ENCODE peak calls at places on chromosomes 3 and 15, in seven cellular contexts. U is CD8-positive, alpha-beta T cell; Q is OCI-LY7; J is HFF-Myc; K is retinal pigment epithelial cell; E is hepatocyte; N is nephron progenitor cell. R is an unnamed sample.

GRCh38 chr15:92142242-92143232 is 251.1 kb upstream of the ST8SIA2 start:
- DNase-seq in Q (no peak), K (peak; percentile 59), J (no peak), N (no peak), E (no peak), U (no peak), R (no peak)

GRCh38 chr3:197380786-197381185 is 82.4 kb upstream of the DLG1 start:
- DNase-seq in E (no peak), N (peak; percentile 36), Q (no peak), K (no peak), J (no peak), U (no peak), R (no peak)

GRCh38 chr3:178522200-178523052 is 13.8 kb upstream of the KCNMB2 start:
- DNase-seq in J (no peak), U (no peak), N (no peak), E (no peak), Q (no peak), K (no peak), R (no peak)

GRCh38 chr3:136261826-136262225 is 11.7 kb downstream of the PCCB start:
- DNase-seq in Q (no peak), K (no peak), U (no peak), N (no peak), J (no peak), E (no peak), R (no peak)

GRCh38 chr3:48058089-48058488 is 41.9 kb upstream of the MAP4 start:
- DNase-seq in N (no peak), Q (no peak), E (no peak), U (no peak), K (no peak), J (no peak), R (no peak)

GRCh38 chr3:176767385-176767784 is 429.9 kb downstream of the TBL1XR1 start:
- DNase-seq in E (no peak), K (no peak), Q (no peak), N (no peak), U (no peak), J (no peak), R (no peak)

GRCh38 chr15:25134546-25134945 is 179.8 kb downstream of the SNRPN start:
- DNase-seq in N (no peak), U (no peak), J (no peak), Q (no peak), E (peak; percentile 20), K (no peak), R (no peak)

GRCh38 chr15:28960979-28961378 is 75.2 kb downstream of the APBA2 start:
- DNase-seq in Q (no peak), U (peak; percentile 4), N (no peak), J (peak; percentile 67), E (peak; percentile 56), K (peak; percentile 85), R (no peak)

GRCh38 chr15:40929730-40930429 is 740 bp downstream of the DLL4 start:
- DNase-seq in E (peak; percentile 74), U (no peak), N (peak; percentile 79), J (no peak), K (no peak), Q (no peak), R (no peak)

GRCh38 chr3:72032435-72033118 is 247.6 kb upstream of the PROK2 start:
- DNase-seq in K (no peak), J (no peak), E (no peak), N (no peak), U (no peak), Q (no peak), R (no peak)

GRCh38 chr3:83218383-83219200 is 1457.1 kb upstream of the GBE1 start:
- DNase-seq in Q (no peak), N (no peak), J (no peak), E (no peak), K (no peak), U (peak; percentile 40), R (no peak)

GRCh38 chr3:71389911-71390573 is 193.5 kb downstream of the FOXP1 start:
- DNase-seq in K (no peak), Q (peak; percentile 59), E (peak; percentile 42), N (no peak), J (no peak), U (peak; percentile 62), R (no peak)

GRCh38 chr3:4744405-4745239 is 234.6 kb upstream of the BHLHE40 start:
- DNase-seq in E (peak; percentile 48), Q (no peak), N (no peak), U (no peak), J (no peak), K (no peak), R (no peak)

GRCh38 chr15:67458449-67458848 is 62.5 kb upstream of the C15orf61 start:
- DNase-seq in Q (no peak), K (no peak), J (no peak), N (no peak), U (no peak), E (no peak), R (no peak)

GRCh38 chr3:8653800-8654408 is 9.3 kb upstream of the SSUH2 start:
- DNase-seq in E (no peak), Q (no peak), N (no peak), J (no peak), U (no peak), K (no peak), R (no peak)

GRCh38 chr3:113128386-113129015 is 82.9 kb upstream of the BOC start:
- DNase-seq in Q (no peak), E (no peak), J (no peak), N (no peak), K (no peak), U (no peak), R (no peak)

GRCh38 chr3:125055913-125056705 is at the start of gene HEG1:
- DNase-seq in N (peak; percentile 83), Q (peak; percentile 58), U (peak; percentile 82), E (peak; percentile 89), K (no peak), J (no peak), R (peak; percentile 94)

GRCh38 chr15:34799149-34799824 is 3.9 kb upstream of the ACTC1 start:
- DNase-seq in J (no peak), U (no peak), E (peak; percentile 38), N (peak; percentile 15), K (peak; percentile 68), Q (no peak), R (no peak)

GRCh38 chr3:62373215-62373614 is at the start of gene FEZF2:
- DNase-seq in N (no peak), Q (no peak), E (no peak), J (no peak), U (no peak), K (no peak), R (no peak)

GRCh38 chr3:62101488-62101887 is 271.9 kb downstream of the FEZF2 start:
- DNase-seq in N (no peak), Q (no peak), K (no peak), U (no peak), J (peak; percentile 27), E (no peak), R (no peak)

GRCh38 chr3:153291052-153291689 is 129.1 kb downstream of the RAP2B start:
- DNase-seq in K (no peak), N (peak; percentile 7), Q (peak; percentile 58), J (no peak), U (no peak), E (peak; percentile 23), R (no peak)

GRCh38 chr3:23810342-23811116 is 4.8 kb downstream of the UBE2E1 start:
- DNase-seq in N (peak; percentile 57), U (peak; percentile 62), E (peak; percentile 74), J (no peak), K (no peak), Q (peak; percentile 43), R (peak; percentile 59)

GRCh38 chr15:64892850-64893403 is 18.8 kb upstream of the ANKDD1A start:
- DNase-seq in N (no peak), U (no peak), J (no peak), Q (no peak), E (no peak), K (no peak), R (no peak)

GRCh38 chr3:167493240-167493639 is 19.4 kb upstream of the SERPINI2 start:
- DNase-seq in K (no peak), Q (peak; percentile 3), U (no peak), J (no peak), N (no peak), E (peak; percentile 5), R (no peak)
- TF ChIP-seq CTCF in K (peak; percentile 54), Q (peak; percentile 74), U (no peak), J (no peak), N (peak; percentile 23), E (peak; percentile 19), R (peak; percentile 28)

GRCh38 chr3:66011098-66011655 is 27.5 kb downstream of the MAGI1 start:
- DNase-seq in N (no peak), J (no peak), E (no peak), Q (no peak), U (no peak), K (no peak), R (no peak)
- TF ChIP-seq CTCF in N (no peak), J (no peak), E (no peak), Q (no peak), U (no peak), K (no peak), R (no peak)

GRCh38 chr15:37217567-37217966 is 117.2 kb upstream of the MEIS2 start:
- DNase-seq in N (no peak), J (no peak), E (peak; percentile 32), Q (no peak), U (no peak), K (no peak), R (no peak)
- TF ChIP-seq CTCF in N (no peak), J (no peak), E (no peak), Q (no peak), U (no peak), K (no peak), R (no peak)

DNA sequence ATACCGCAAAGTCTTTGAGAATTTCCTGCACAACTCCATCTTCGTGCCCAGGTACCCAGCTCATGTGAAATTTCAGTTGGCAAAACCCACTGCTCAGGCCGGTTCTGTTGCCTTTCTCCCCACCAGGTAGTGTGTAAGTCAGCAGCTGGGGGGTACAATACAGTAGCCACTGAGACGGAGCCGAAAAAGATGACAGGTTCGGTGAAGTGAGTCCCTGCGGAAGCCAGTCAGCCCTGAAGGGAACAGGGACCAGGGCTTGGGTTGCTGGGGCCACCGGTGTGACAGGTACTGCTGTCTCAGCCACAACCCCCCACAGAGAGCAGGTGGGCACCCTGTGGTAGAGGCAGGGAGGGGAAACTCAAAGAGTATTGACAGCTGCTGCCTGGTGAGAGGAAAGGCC is 90.8 kb downstream of the PGPEP1L start:
- DNase-seq in U (no peak), K (no peak), J (no peak), Q (no peak), N (no peak), E (no peak), R (no peak)
- TF ChIP-seq CTCF in U (no peak), K (no peak), J (no peak), Q (no peak), N (no peak), E (no peak), R (no peak)

GRCh38 chr15:98855067-98855814 is 152.4 kb downstream of the PGPEP1L start:
- DNase-seq in K (no peak), U (no peak), Q (no peak), E (no peak), N (no peak), J (no peak), R (no peak)

GRCh38 chr15:98850991-98851776 is 156.4 kb downstream of the PGPEP1L start:
- DNase-seq in N (peak; percentile 69), E (peak; percentile 80), J (no peak), U (peak; percentile 79), K (no peak), Q (peak; percentile 41), R (peak; percentile 59)

GRCh38 chr15:98854496-98854895 is 153.1 kb downstream of the PGPEP1L start:
- DNase-seq in N (no peak), J (no peak), K (no peak), Q (no peak), E (no peak), U (no peak), R (no peak)

GRCh38 chr15:98853593-98854420 is 153.8 kb downstream of the PGPEP1L start:
- DNase-seq in K (no peak), N (peak; percentile 26), J (no peak), Q (no peak), U (no peak), E (peak; percentile 22), R (no peak)

GRCh38 chr15:98853161-98853560 is 154.4 kb downstream of the PGPEP1L start:
- DNase-seq in K (peak; percentile 75), N (peak; percentile 89), J (peak; percentile 88), U (peak; percentile 72), Q (peak; percentile 83), E (peak; percentile 84), R (peak; percentile 68)
- TF ChIP-seq CTCF in K (no peak), N (no peak), J (no peak), U (no peak), Q (no peak), E (no peak), R (no peak)

R was measured in GM13977.